ENCODE peak calls at places on chromosomes 4 and X, in ten cellular contexts. J is GM12878, Y is esophagus squamous epithelium, E is nephron progenitor cell, C is tibial artery, M is fibroblast of mammary gland, H is lung, B is HFF-Myc, R is GM23338, T is transverse colon. S is an unnamed sample.

GRCh38 chr4:123649644-123650356 is 253.2 kb downstream of the SPRY1 start:
- DNase-seq in Y (no peak), C (no peak), E (no peak), M (peak), J (no peak), T (peak), R (peak), H (peak), B (peak), S (no peak)

GRCh38 chrX:1462596-1463251 is 10.0 kb upstream of the ASMTL start:
- DNase-seq in T (no peak), M (peak), J (no peak), Y (no peak), R (no peak), C (peak), E (no peak), B (no peak), H (peak), S (peak)

GRCh38 chr4:159070742-159071141 is 32.1 kb upstream of the RAPGEF2 start:
- DNase-seq in B (peak), E (no peak), T (no peak), Y (no peak), R (no peak), J (no peak), H (no peak), M (peak), C (no peak), S (no peak)

GRCh38 chr4:139815646-139816601 is 150.3 kb downstream of the MGST2 start:
- DNase-seq in R (peak), T (peak), H (no peak), Y (no peak), E (peak), J (no peak), M (peak), C (peak), B (peak), S (peak)

GRCh38 chr4:166594326-166594946 is 639.9 kb downstream of the SPOCK3 start:
- DNase-seq in C (no peak), E (peak), M (peak), J (peak), Y (no peak), H (no peak), R (peak), T (peak), B (peak), S (peak)

GRCh38 chrX:152632445-152633097 is 5.1 kb upstream of the GABRQ start:
- DNase-seq in H (peak), Y (no peak), M (peak), R (peak), T (peak), C (peak), B (no peak), J (no peak), E (peak), S (peak)

GRCh38 chr4:69617083-69617694 is 22.3 kb downstream of the UGT2A2 start:
- DNase-seq in Y (no peak), E (no peak), M (peak), J (no peak), R (peak), C (no peak), H (no peak), B (no peak), T (no peak), S (no peak)

GRCh38 chr4:142416121-142416520 is 430.0 kb downstream of the INPP4B start:
- DNase-seq in E (no peak), M (peak), H (no peak), R (no peak), B (no peak), C (no peak), T (no peak), Y (no peak), J (no peak), S (no peak)

GRCh38 chr4:155077860-155078259 is 130.6 kb upstream of the NPY2R start:
- DNase-seq in R (peak), Y (no peak), H (no peak), C (no peak), M (no peak), J (no peak), T (no peak), B (no peak), E (no peak), S (no peak)

GRCh38 chrX:102899940-102900916 is 36.8 kb upstream of the RAB40AL start:
- DNase-seq in T (peak), M (peak), B (peak), H (peak), E (peak), R (peak), Y (no peak), J (peak), C (peak), S (peak)

GRCh38 chr4:144894525-144894924 is 203.5 kb downstream of the ANAPC10 start:
- DNase-seq in J (no peak), C (peak), H (no peak), B (peak), T (peak), M (peak), R (no peak), Y (no peak), E (no peak), S (no peak)

GRCh38 chr4:109614015-109614414 is 54.0 kb downstream of the MCUB start:
- DNase-seq in B (no peak), E (no peak), J (no peak), C (no peak), Y (no peak), R (no peak), H (no peak), T (no peak), M (no peak), S (no peak)

GRCh38 chr4:55754754-55755350 is 64.7 kb upstream of the EXOC1L start:
- DNase-seq in C (no peak), R (no peak), H (no peak), T (no peak), J (no peak), E (no peak), Y (no peak), B (no peak), M (peak), S (no peak)

DNA sequence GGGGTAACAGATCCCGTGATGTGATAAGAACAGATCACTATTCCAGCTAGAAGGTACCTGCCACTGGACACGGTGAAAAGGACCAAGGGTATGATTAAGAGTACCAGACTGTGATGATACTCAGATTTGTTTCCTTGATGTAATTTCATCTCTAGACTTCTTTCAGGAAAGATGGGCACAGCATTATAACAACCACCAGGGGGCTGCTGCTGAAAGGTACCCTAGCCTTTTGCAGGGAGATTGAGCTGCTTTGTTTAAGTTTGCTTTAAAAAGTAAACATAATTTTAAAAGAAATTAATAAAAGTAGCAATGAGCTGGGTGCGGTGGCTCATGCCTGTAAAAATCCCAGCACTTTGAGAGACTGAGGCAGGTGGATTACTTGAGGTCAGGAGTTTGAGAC is 145.4 kb downstream of the EMCN start:
- DNase-seq in M (peak), C (no peak), H (no peak), Y (no peak), B (no peak), T (no peak), E (peak), R (peak), J (no peak), S (peak)
- TF ChIP-seq CTCF in M (peak), C (no peak), H (no peak), Y (no peak), B (peak), T (no peak), E (peak), R (peak), J (peak), S (peak)

GRCh38 chr4:73142995-73143547 is 73.6 kb upstream of the COX18 start:
- DNase-seq in H (no peak), T (no peak), M (no peak), J (no peak), B (no peak), R (no peak), E (no peak), Y (no peak), C (no peak), S (no peak)
- TF ChIP-seq CTCF in H (no peak), T (no peak), M (no peak), J (no peak), B (no peak), R (peak), E (peak), Y (no peak), C (no peak), S (peak)

DNA sequence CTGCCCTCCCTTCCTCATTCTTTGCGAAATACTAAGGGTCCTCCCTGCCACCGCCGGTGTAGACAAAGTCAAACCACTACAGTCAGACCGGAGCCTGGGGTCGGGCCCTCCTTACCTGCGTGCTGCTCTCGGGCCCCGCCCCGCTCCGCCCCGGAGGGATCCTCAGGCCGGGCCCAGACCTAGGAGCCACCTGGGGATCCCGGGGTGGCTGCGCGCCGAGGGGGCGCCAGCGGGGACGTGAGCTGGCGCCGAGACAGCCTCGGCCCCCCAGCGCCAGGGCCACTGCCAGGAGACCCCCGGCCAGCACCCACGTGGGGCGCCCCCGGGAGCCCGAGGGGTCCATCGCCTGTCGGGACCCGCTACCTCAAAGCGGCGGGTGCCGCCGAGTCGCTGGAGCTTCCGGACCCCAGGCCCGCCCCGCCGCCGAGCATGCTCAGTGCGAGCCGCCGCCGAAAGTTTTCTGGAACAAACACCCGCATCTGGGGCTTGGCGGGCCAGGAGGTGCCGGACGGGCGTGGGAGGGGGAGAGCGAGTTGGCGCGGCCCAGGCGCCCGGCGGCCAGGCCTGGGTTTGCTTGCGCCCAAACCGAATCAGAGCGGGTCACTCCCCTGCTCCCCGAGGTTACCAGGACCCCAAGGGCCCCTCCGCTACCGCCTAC is at the start of gene EVC2:
- DNase-seq in M (peak), J (no peak), C (peak), Y (no peak), H (peak), B (no peak), R (peak), T (peak), E (peak), S (peak)
- TF ChIP-seq CTCF in M (no peak), J (no peak), C (no peak), Y (no peak), H (no peak), B (no peak), R (no peak), T (no peak), E (no peak), S (no peak)

DNA sequence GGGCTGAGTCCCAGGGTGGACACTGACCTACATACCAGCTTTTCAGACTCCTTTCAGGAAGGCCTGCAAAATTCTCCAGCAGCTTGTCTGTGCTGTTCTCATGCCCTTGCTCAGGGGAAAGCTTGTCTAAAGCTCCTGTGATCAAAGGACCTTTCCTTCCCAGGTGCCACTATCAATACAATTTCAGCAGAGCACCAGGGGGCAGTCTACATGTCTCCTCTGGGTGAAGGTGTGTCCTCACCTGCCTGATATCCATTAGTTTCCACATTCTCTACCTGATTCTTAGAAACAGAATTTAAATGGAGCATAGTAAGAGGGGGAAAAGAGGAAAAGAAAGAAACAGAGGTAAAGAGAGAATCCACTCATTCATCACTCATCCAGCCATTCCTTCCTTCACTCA is 114.2 kb downstream of the PPARGC1A start:
- DNase-seq in R (no peak), M (no peak), E (no peak), Y (no peak), J (no peak), B (no peak), C (no peak), H (no peak), T (no peak), S (no peak)
- TF ChIP-seq CTCF in R (peak), M (no peak), E (no peak), Y (no peak), J (no peak), B (no peak), C (no peak), H (no peak), T (no peak), S (no peak)

DNA sequence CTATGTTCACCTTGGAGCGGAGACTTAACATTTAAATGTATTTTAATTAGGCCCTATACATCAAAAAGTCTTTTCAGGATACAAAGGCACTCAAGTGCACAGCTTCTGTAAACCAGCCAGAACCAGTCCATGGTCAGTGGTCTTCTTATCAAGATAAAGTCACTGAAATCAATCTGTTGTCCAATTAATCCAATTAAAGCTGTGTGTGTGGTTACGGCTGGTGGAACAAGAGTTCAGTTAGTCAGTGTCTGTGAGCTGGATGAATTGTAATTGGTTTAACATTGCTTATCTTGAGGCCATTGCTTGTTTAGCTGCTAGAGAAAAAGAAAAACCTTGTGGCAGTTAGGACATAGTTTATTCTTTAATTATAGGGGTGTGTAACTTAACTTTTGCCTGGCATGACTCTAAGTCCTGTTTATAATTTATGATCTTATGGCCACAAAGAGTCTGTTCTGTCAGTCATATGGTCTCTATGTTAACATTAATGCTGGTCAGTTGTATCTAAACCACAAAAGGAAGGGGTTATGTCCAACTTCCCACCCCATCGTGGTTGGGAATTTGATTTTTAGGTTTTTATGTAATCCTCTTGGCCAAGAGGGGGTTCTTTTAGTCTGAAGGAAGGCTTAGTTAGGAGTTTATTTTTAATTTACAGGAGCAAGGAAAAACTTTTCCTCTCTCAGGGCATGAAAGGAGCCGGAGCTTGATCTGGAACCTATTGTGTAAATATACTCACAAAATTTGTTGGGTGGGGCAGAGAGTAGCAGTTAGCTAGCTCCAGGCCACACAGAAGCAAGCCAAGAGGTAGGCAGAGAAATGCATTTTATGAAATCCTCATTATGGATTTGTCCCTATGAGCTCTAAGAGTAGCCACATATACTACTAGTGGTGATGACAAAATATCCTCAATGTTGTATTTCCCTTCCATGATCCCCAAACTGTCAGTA is 665.7 kb upstream of the ACTRT1 start:
- DNase-seq in J (no peak), E (no peak), T (no peak), Y (no peak), B (no peak), H (no peak), C (no peak), M (no peak), R (no peak), S (no peak)
- TF ChIP-seq CTCF in J (no peak), E (no peak), T (no peak), Y (no peak), B (no peak), H (no peak), C (no peak), M (no peak), R (no peak), S (no peak)

GRCh38 chr4:177508662-177509061 is 66.4 kb upstream of the AGA start:
- DNase-seq in C (no peak), H (no peak), M (no peak), J (no peak), R (no peak), B (no peak), E (no peak), T (no peak), Y (no peak), S (no peak)

GRCh38 chr4:177499537-177499936 is 57.3 kb upstream of the AGA start:
- DNase-seq in B (no peak), E (no peak), R (no peak), C (no peak), Y (no peak), J (no peak), H (no peak), M (no peak), T (no peak), S (no peak)

GRCh38 chr4:177509346-177509745 is 67.1 kb upstream of the AGA start:
- DNase-seq in E (no peak), C (no peak), B (no peak), R (no peak), J (no peak), Y (no peak), H (no peak), T (no peak), M (no peak), S (no peak)

GRCh38 chr4:177505171-177505615 is 63.0 kb upstream of the AGA start:
- DNase-seq in T (peak), Y (no peak), R (peak), H (no peak), E (no peak), B (no peak), J (no peak), M (no peak), C (no peak), S (no peak)
- TF ChIP-seq CTCF in T (no peak), Y (no peak), R (peak), H (no peak), E (no peak), B (no peak), J (no peak), M (no peak), C (no peak), S (no peak)

GRCh38 chr4:53816561-53816960 is 225.3 kb upstream of the LNX1 start:
- DNase-seq in J (no peak), H (no peak), B (no peak), T (no peak), C (no peak), R (no peak), Y (no peak), E (no peak), M (no peak), S (no peak)
- TF ChIP-seq CTCF in J (no peak), H (no peak), B (no peak), T (no peak), C (no peak), R (no peak), Y (no peak), E (no peak), M (no peak), S (no peak)

DNA sequence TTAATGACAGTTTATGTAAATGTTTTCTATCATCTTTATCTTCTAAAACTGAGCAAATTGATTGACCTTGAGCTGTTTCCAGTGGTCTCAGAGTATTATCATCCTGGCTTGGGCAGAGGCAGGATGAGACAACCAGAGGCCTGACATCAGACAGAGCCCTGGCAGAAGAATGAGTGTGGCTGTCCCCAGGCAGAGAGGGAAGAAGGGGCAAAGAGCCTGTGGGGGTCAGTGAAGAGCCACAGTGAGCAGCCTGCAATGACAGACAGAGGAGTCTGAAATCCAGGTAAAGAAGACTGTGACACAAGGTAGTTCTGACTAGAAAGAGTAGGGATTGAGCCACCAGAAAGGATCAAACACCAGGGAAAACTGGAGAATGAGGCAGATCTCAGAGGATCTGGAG is 182.4 kb upstream of the ARSJ start:
- DNase-seq in M (no peak), B (no peak), C (no peak), H (no peak), R (peak), Y (no peak), T (no peak), J (no peak), E (no peak), S (no peak)
- TF ChIP-seq CTCF in M (no peak), B (no peak), C (no peak), H (no peak), R (peak), Y (no peak), T (no peak), J (no peak), E (no peak), S (no peak)